ENCODE peak calls at places on chromosomes 6 and 20, in eight cellular contexts. A, K, J, O, W, U, Z and H are unnamed samples.

GRCh38 chr20:49420811-49421295 is 61.6 kb downstream of the KCNB1 start:
- DNase-seq in J (no peak), O (no peak), U (no peak), Z (no peak), W (no peak), K (no peak), A (no peak), H (no peak)

GRCh38 chr6:112338310-112338709 is 8.8 kb upstream of the RFPL4B start:
- DNase-seq in U (no peak), K (no peak), J (no peak), Z (no peak), O (no peak), W (no peak), A (no peak), H (peak; percentile 9)

GRCh38 chr20:19981091-19981490 is 36.1 kb upstream of the NAA20 start:
- DNase-seq in U (no peak), W (no peak), K (no peak), O (no peak), A (no peak), Z (no peak), J (no peak), H (no peak)

GRCh38 chr6:21342496-21342895 is 251.1 kb upstream of the SOX4 start:
- DNase-seq in O (no peak), A (no peak), K (no peak), W (no peak), J (no peak), Z (no peak), U (no peak), H (no peak)

GRCh38 chr6:80639243-80639642 is 532.8 kb downstream of the BCKDHB start:
- DNase-seq in U (no peak), Z (no peak), A (no peak), W (no peak), J (no peak), O (no peak), K (no peak), H (no peak)

GRCh38 chr6:81999826-82000225 is 247.3 kb upstream of the TENT5A start:
- DNase-seq in J (no peak), U (no peak), K (no peak), A (no peak), O (no peak), W (no peak), Z (no peak), H (no peak)

GRCh38 chr6:89411269-89412070 is 603 bp downstream of the RRAGD start:
- DNase-seq in J (no peak), Z (no peak), W (peak; percentile 57), A (no peak), U (peak; percentile 32), K (peak; percentile 54), O (no peak), H (peak; percentile 40)

GRCh38 chr6:3913077-3913957 is 64.1 kb downstream of the FAM50B start:
- DNase-seq in A (peak; percentile 90), K (peak; percentile 77), W (no peak), J (peak; percentile 96), Z (no peak), O (peak; percentile 78), U (no peak), H (no peak)

GRCh38 chr20:719816-720215 is 44.2 kb upstream of the SCRT2 start:
- DNase-seq in A (no peak), J (no peak), K (no peak), Z (no peak), U (no peak), O (no peak), W (no peak), H (no peak)